ENCODE peak calls at places on chromosome 1, in ten cellular contexts. O is BE2C, N is MM.1S, D is fibroblast of lung, C is dorsolateral prefrontal cortex, L is A549, S is AG09319, P is hepatocyte, U is cardiac fibroblast, A is mammary epithelial cell. Q is an unnamed sample.

GRCh38 chr1:244461254-244462071 is at the start of gene CATSPERE:
- DNase-seq in O (peak), N (peak), D (peak), C (peak), L (peak), S (peak), P (peak), U (peak), A (peak), Q (peak)

GRCh38 chr1:243549791-243550190 is 293.9 kb downstream of the SDCCAG8 start:
- DNase-seq in O (no peak), N (no peak), D (no peak), C (no peak), L (no peak), S (no peak), P (no peak), U (peak), A (no peak), Q (no peak)

GRCh38 chr1:47522890-47523811 is 85.3 kb downstream of the FOXD2 start:
- DNase-seq in O (no peak), N (no peak), D (no peak), C (no peak), L (no peak), S (no peak), P (no peak), U (no peak), A (no peak), Q (no peak)

GRCh38 chr1:39110882-39111281 is 84.7 kb downstream of the NDUFS5 start:
- DNase-seq in O (no peak), N (no peak), D (peak), C (no peak), L (no peak), S (no peak), P (no peak), U (peak), A (peak), Q (no peak)

GRCh38 chr1:199182151-199182843 is 543.5 kb downstream of the PTPRC start:
- DNase-seq in O (no peak), N (peak), D (peak), C (no peak), L (no peak), S (no peak), P (no peak), U (peak), A (no peak), Q (no peak)

GRCh38 chr1:225361176-225361575 is 66.7 kb downstream of the LBR start:
- DNase-seq in O (no peak), N (no peak), D (peak), C (no peak), L (no peak), S (no peak), P (no peak), U (no peak), A (peak), Q (no peak)

GRCh38 chr1:55775007-55775406 is 559.8 kb upstream of the USP24 start:
- DNase-seq in O (peak), N (no peak), D (no peak), C (no peak), L (no peak), S (peak), P (no peak), U (no peak), A (no peak), Q (no peak)

GRCh38 chr1:110979154-110979553 is 15.4 kb upstream of the LRIF1 start:
- DNase-seq in O (no peak), N (no peak), D (no peak), C (no peak), L (no peak), S (no peak), P (no peak), U (no peak), A (no peak), Q (no peak)

GRCh38 chr1:152461544-152461943 is 47.5 kb upstream of the CRNN start:
- DNase-seq in O (peak), N (peak), D (peak), C (no peak), L (no peak), S (peak), P (no peak), U (peak), A (peak), Q (peak)

GRCh38 chr1:101309334-101310221 is 72.8 kb downstream of the S1PR1 start:
- DNase-seq in O (peak), N (peak), D (peak), C (peak), L (peak), S (no peak), P (peak), U (peak), A (no peak), Q (peak)

GRCh38 chr1:110962892-110963665 is 643 bp downstream of the LRIF1 start:
- DNase-seq in O (peak), N (peak), D (peak), C (peak), L (peak), S (peak), P (peak), U (peak), A (peak), Q (peak)

GRCh38 chr1:63731117-63732043 is 42.4 kb upstream of the ROR1 start:
- DNase-seq in O (no peak), N (no peak), D (peak), C (no peak), L (peak), S (peak), P (peak), U (peak), A (peak), Q (no peak)

GRCh38 chr1:19644761-19645543 is 841 bp downstream of the NBL1 start:
- DNase-seq in O (no peak), N (no peak), D (no peak), C (no peak), L (no peak), S (no peak), P (peak), U (peak), A (no peak), Q (peak)

GRCh38 chr1:20376171-20376570 is 85.5 kb downstream of the VWA5B1 start:
- DNase-seq in O (no peak), N (no peak), D (no peak), C (no peak), L (no peak), S (no peak), P (no peak), U (no peak), A (no peak), Q (no peak)

GRCh38 chr1:24643362-24644346 is 552 bp downstream of the SRRM1 start:
- DNase-seq in O (no peak), N (peak), D (peak), C (no peak), L (peak), S (no peak), P (peak), U (no peak), A (peak), Q (peak)

GRCh38 chr1:58883037-58883887 is 99.4 kb upstream of the JUN start:
- DNase-seq in O (no peak), N (peak), D (peak), C (no peak), L (peak), S (peak), P (no peak), U (peak), A (peak), Q (no peak)

GRCh38 chr1:91897016-91897415 is 11.1 kb upstream of the TGFBR3 start:
- DNase-seq in O (no peak), N (no peak), D (no peak), C (no peak), L (no peak), S (no peak), P (no peak), U (no peak), A (no peak), Q (no peak)
- TF ChIP-seq CTCF in O (no peak), N (no peak), D (no peak), C (no peak), L (no peak), S (no peak), P (no peak), U (no peak), A (no peak), Q (no peak)

GRCh38 chr1:219651993-219652392 is 39.1 kb upstream of the ZC3H11B start:
- DNase-seq in O (no peak), N (no peak), D (peak), C (no peak), L (no peak), S (no peak), P (no peak), U (peak), A (no peak), Q (no peak)
- TF ChIP-seq CTCF in O (no peak), N (no peak), D (no peak), C (no peak), L (no peak), S (no peak), P (no peak), U (no peak), A (no peak), Q (no peak)

GRCh38 chr1:109630081-109630880 is 10.6 kb downstream of the AMPD2 start:
- DNase-seq in O (no peak), N (no peak), D (no peak), C (no peak), L (no peak), S (no peak), P (no peak), U (no peak), A (no peak), Q (peak)
- TF ChIP-seq CTCF in O (peak), N (peak), D (peak), C (peak), L (peak), S (peak), P (peak), U (peak), A (no peak), Q (peak)

DNA sequence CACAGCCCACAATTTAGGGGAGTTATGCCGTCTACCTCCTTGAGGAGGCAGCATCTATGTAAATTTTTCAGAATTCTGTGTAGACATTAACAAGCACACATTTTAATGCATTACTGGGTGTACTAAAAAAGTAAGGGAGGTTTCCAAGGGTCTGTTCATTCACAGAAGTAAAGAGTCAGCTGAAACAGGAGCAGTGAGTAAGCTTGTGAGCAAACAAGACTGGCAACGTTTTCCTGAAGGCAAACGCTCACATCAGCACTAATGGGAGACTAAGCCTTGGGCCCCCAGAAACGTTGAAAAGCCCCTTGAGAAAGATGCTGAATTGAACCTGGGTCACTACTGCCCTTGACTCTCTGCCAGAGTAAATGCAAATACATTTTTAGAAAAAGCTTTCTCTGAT is 25.7 kb downstream of the RPRD2 start:
- DNase-seq in O (no peak), N (no peak), D (peak), C (no peak), L (no peak), S (no peak), P (peak), U (no peak), A (no peak), Q (no peak)
- TF ChIP-seq CTCF in O (no peak), N (no peak), D (no peak), C (no peak), L (no peak), S (no peak), P (no peak), U (no peak), A (no peak), Q (no peak)

GRCh38 chr1:245516178-245516829 is 361.5 kb downstream of the KIF26B start:
- DNase-seq in O (peak), N (no peak), D (peak), C (no peak), L (no peak), S (no peak), P (no peak), U (peak), A (no peak), Q (no peak)
- TF ChIP-seq CTCF in O (peak), N (no peak), D (peak), C (no peak), L (peak), S (no peak), P (peak), U (peak), A (no peak), Q (no peak)

GRCh38 chr1:46037597-46037936 is 94.9 kb downstream of the PIK3R3 start:
- DNase-seq in O (no peak), N (no peak), D (no peak), C (no peak), L (no peak), S (no peak), P (no peak), U (no peak), A (no peak), Q (no peak)
- TF ChIP-seq CTCF in O (no peak), N (no peak), D (no peak), C (no peak), L (no peak), S (no peak), P (no peak), U (no peak), A (no peak), Q (no peak)

Q was measured in GM10248.